ENCODE peak calls at places on chromosomes 7 and 10, in four cellular contexts. One of them, this sample, is unnamed.

GRCh38 chr7:22944506-22944905 is 69.4 kb downstream of the HYCC1 start:
- DNase-seq in left kidney: no peak
- DNase-seq in amniotic stem cell: no peak
- DNase-seq in colonic mucosa: no peak
- DNase-seq in this sample: no peak

GRCh38 chr10:128174581-128175559 is 48.6 kb upstream of the MKI67 start:
- DNase-seq in left kidney: no peak
- DNase-seq in amniotic stem cell: no peak
- DNase-seq in colonic mucosa: no peak
- DNase-seq in this sample: no peak

GRCh38 chr10:20901110-20901509 is 4.0 kb upstream of the NEBL start:
- DNase-seq in left kidney: no peak
- DNase-seq in amniotic stem cell: no peak
- DNase-seq in colonic mucosa: no peak
- DNase-seq in this sample: no peak

GRCh38 chr7:1678070-1678543 is 8.0 kb downstream of the ELFN1 start:
- DNase-seq in left kidney: no peak
- DNase-seq in amniotic stem cell: no peak
- DNase-seq in colonic mucosa: no peak
- DNase-seq in this sample: no peak

GRCh38 chr7:5693529-5693928 is 87.9 kb downstream of the RNF216 start:
- DNase-seq in left kidney: peak; percentile 64
- DNase-seq in amniotic stem cell: no peak
- DNase-seq in colonic mucosa: no peak
- DNase-seq in this sample: no peak

GRCh38 chr7:110868458-110868857 is 222.5 kb upstream of the LRRN3 start:
- DNase-seq in left kidney: no peak
- DNase-seq in amniotic stem cell: peak; percentile 10
- DNase-seq in colonic mucosa: no peak
- DNase-seq in this sample: no peak

GRCh38 chr7:64888561-64888900 is 14.5 kb upstream of the ZNF273 start:
- DNase-seq in left kidney: peak; percentile 33
- DNase-seq in amniotic stem cell: no peak
- DNase-seq in colonic mucosa: no peak
- DNase-seq in this sample: no peak

GRCh38 chr7:2820508-2820934 is 23.6 kb downstream of the GNA12 start:
- DNase-seq in left kidney: no peak
- DNase-seq in amniotic stem cell: peak; percentile 86
- DNase-seq in colonic mucosa: peak; percentile 44
- DNase-seq in this sample: no peak

GRCh38 chr10:86706977-86707376 is 38.7 kb downstream of the LDB3 start:
- DNase-seq in left kidney: no peak
- DNase-seq in amniotic stem cell: no peak
- DNase-seq in colonic mucosa: no peak
- DNase-seq in this sample: no peak

GRCh38 chr7:103009466-103010219 is 65.0 kb downstream of the FBXL13 start:
- DNase-seq in left kidney: no peak
- DNase-seq in amniotic stem cell: no peak
- DNase-seq in colonic mucosa: peak; percentile 25
- DNase-seq in this sample: no peak

GRCh38 chr10:125020386-125020785 is 78.5 kb downstream of the ZRANB1 start:
- DNase-seq in left kidney: no peak
- DNase-seq in amniotic stem cell: no peak
- DNase-seq in colonic mucosa: no peak
- DNase-seq in this sample: no peak

GRCh38 chr7:36400023-36400422 is 10.4 kb downstream of the ANLN start:
- DNase-seq in left kidney: no peak
- DNase-seq in amniotic stem cell: no peak
- DNase-seq in colonic mucosa: no peak
- DNase-seq in this sample: no peak

GRCh38 chr7:155656891-155657290 is 12.4 kb downstream of the RBM33 start:
- DNase-seq in left kidney: no peak
- DNase-seq in amniotic stem cell: no peak
- DNase-seq in colonic mucosa: no peak
- DNase-seq in this sample: no peak

This sample was measured in retina.